ENCODE peak calls at places on chromosome 19, in ten cellular contexts. L is WERI-Rb-1, O is RWPE1, K is AG09309, Q is type B pancreatic cell, J is suprapubic skin, Y is cardiac fibroblast, P is IMR-90, Z is uterus, D is kidney. A is an unnamed sample.

GRCh38 chr19:13269348-13269747 is 119.1 kb downstream of the IER2 start:
- DNase-seq in L (no peak), O (no peak), K (no peak), Q (no peak), J (no peak), Y (no peak), P (no peak), Z (no peak), D (peak), A (no peak)

GRCh38 chr19:41299046-41299754 is 10.8 kb upstream of the CCDC97 start:
- DNase-seq in L (no peak), O (no peak), K (no peak), Q (no peak), J (no peak), Y (no peak), P (no peak), Z (no peak), D (no peak), A (no peak)

GRCh38 chr19:1672038-1672768 is 19.8 kb upstream of the TCF3 start:
- DNase-seq in L (peak), O (peak), K (no peak), Q (no peak), J (peak), Y (peak), P (peak), Z (no peak), D (peak), A (no peak)

GRCh38 chr19:15419413-15420025 is 731 bp upstream of the AKAP8L start:
- DNase-seq in L (no peak), O (no peak), K (no peak), Q (no peak), J (no peak), Y (peak), P (no peak), Z (no peak), D (no peak), A (no peak)

GRCh38 chr19:42255766-42256750 is 1.1 kb upstream of the ERF start:
- DNase-seq in L (peak), O (no peak), K (no peak), Q (no peak), J (peak), Y (peak), P (peak), Z (peak), D (peak), A (no peak)

GRCh38 chr19:13164370-13165090 is 14.3 kb downstream of the IER2 start:
- DNase-seq in L (peak), O (peak), K (no peak), Q (peak), J (no peak), Y (peak), P (peak), Z (peak), D (peak), A (no peak)

GRCh38 chr19:58555920-58556632 is 1.2 kb upstream of the CHMP2A start:
- DNase-seq in L (no peak), O (no peak), K (no peak), Q (no peak), J (peak), Y (no peak), P (no peak), Z (peak), D (peak), A (no peak)

GRCh38 chr19:54882758-54883157 is 8.7 kb downstream of the FCAR start:
- DNase-seq in L (no peak), O (no peak), K (no peak), Q (no peak), J (no peak), Y (no peak), P (no peak), Z (no peak), D (no peak), A (no peak)

GRCh38 chr19:3285647-3286176 is 61.3 kb downstream of the CELF5 start:
- DNase-seq in L (no peak), O (no peak), K (no peak), Q (no peak), J (no peak), Y (no peak), P (no peak), Z (no peak), D (peak), A (no peak)

GRCh38 chr19:7540761-7541480 is 5.4 kb downstream of the PNPLA6 start:
- DNase-seq in L (no peak), O (peak), K (no peak), Q (no peak), J (no peak), Y (peak), P (peak), Z (no peak), D (no peak), A (no peak)

GRCh38 chr19:45638930-45639729 is at the start of gene EML2:
- DNase-seq in L (no peak), O (peak), K (no peak), Q (peak), J (no peak), Y (no peak), P (no peak), Z (no peak), D (peak), A (no peak)

GRCh38 chr19:7418575-7418974 is 69.8 kb downstream of the ARHGEF18 start:
- DNase-seq in L (no peak), O (no peak), K (no peak), Q (no peak), J (no peak), Y (no peak), P (no peak), Z (no peak), D (no peak), A (no peak)

GRCh38 chr19:44635581-44636438 is 7.9 kb upstream of the PVR start:
- DNase-seq in L (no peak), O (no peak), K (no peak), Q (no peak), J (no peak), Y (peak), P (peak), Z (no peak), D (no peak), A (no peak)

GRCh38 chr19:2047449-2048103 is 3.5 kb downstream of the MKNK2 start:
- DNase-seq in L (no peak), O (no peak), K (no peak), Q (no peak), J (peak), Y (peak), P (no peak), Z (peak), D (peak), A (no peak)

GRCh38 chr19:42093505-42093904 is 17.5 kb downstream of the ZNF574 start:
- DNase-seq in L (peak), O (no peak), K (no peak), Q (no peak), J (no peak), Y (no peak), P (no peak), Z (no peak), D (no peak), A (no peak)

GRCh38 chr19:32172761-32173160 is 172.6 kb upstream of the ZNF507 start:
- DNase-seq in L (no peak), O (no peak), K (no peak), Q (peak), J (no peak), Y (no peak), P (no peak), Z (no peak), D (no peak), A (no peak)

GRCh38 chr19:38617283-38617763 is 430 bp downstream of the MAP4K1 start:
- DNase-seq in L (no peak), O (no peak), K (no peak), Q (no peak), J (no peak), Y (no peak), P (no peak), Z (no peak), D (peak), A (no peak)

GRCh38 chr19:11481777-11482383 is 1.0 kb upstream of the ELAVL3 start:
- DNase-seq in L (peak), O (peak), K (peak), Q (no peak), J (peak), Y (peak), P (peak), Z (peak), D (peak), A (peak)

GRCh38 chr19:1647664-1648155 is 4.7 kb downstream of the TCF3 start:
- DNase-seq in L (no peak), O (no peak), K (no peak), Q (no peak), J (no peak), Y (no peak), P (no peak), Z (no peak), D (no peak), A (no peak)

GRCh38 chr19:50693064-50693975 is 26.3 kb downstream of the SHANK1 start:
- DNase-seq in L (no peak), O (no peak), K (no peak), Q (no peak), J (no peak), Y (no peak), P (no peak), Z (no peak), D (no peak), A (no peak)

GRCh38 chr19:11227201-11227886 is 12.1 kb upstream of the ANGPTL8 start:
- DNase-seq in L (peak), O (peak), K (no peak), Q (no peak), J (no peak), Y (peak), P (no peak), Z (no peak), D (no peak), A (no peak)

GRCh38 chr19:54415901-54416621 is 797 bp downstream of the TTYH1 start:
- DNase-seq in L (no peak), O (no peak), K (no peak), Q (no peak), J (no peak), Y (no peak), P (no peak), Z (no peak), D (no peak), A (no peak)

GRCh38 chr19:1789282-1790020 is 22.6 kb downstream of the ATP8B3 start:
- DNase-seq in L (no peak), O (no peak), K (no peak), Q (no peak), J (no peak), Y (no peak), P (no peak), Z (no peak), D (no peak), A (no peak)

GRCh38 chr19:29832801-29833200 is 21.0 kb downstream of the CCNE1 start:
- DNase-seq in L (no peak), O (no peak), K (no peak), Q (no peak), J (no peak), Y (no peak), P (no peak), Z (no peak), D (no peak), A (no peak)

GRCh38 chr19:29836409-29836825 is 24.6 kb downstream of the CCNE1 start:
- DNase-seq in L (no peak), O (no peak), K (no peak), Q (no peak), J (no peak), Y (no peak), P (no peak), Z (no peak), D (no peak), A (no peak)

GRCh38 chr19:29835447-29835846 is 23.7 kb downstream of the CCNE1 start:
- DNase-seq in L (no peak), O (no peak), K (no peak), Q (no peak), J (no peak), Y (no peak), P (no peak), Z (no peak), D (no peak), A (no peak)

GRCh38 chr19:29833614-29834261 is 21.9 kb downstream of the CCNE1 start:
- DNase-seq in L (no peak), O (no peak), K (no peak), Q (no peak), J (no peak), Y (peak), P (no peak), Z (no peak), D (no peak), A (no peak)

DNA sequence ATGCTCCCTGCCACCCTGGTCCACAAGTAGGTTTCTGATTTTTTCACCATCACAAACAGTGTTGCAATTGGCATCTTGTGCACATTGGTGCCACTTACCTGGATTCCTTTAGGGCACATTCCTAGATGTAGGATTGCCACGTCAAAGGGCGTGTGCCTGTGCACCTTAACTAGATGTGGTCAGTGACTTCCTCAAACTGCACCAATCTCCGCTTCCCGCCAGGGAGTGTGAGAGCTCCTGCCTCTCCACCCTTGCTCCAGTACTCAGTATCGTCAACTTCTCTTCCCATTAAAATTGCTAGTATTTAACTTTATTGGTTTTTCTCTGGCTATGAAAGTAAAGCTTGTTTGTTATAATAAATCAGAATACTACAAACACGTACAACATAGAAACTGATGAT is 23.2 kb downstream of the CCNE1 start:
- DNase-seq in L (no peak), O (no peak), K (no peak), Q (no peak), J (no peak), Y (no peak), P (no peak), Z (no peak), D (no peak), A (no peak)
- TF ChIP-seq CTCF in L (no peak), O (no peak), K (no peak), Q (no peak), J (no peak), Y (no peak), P (no peak), Z (no peak), D (no peak), A (no peak)

GRCh38 chr19:324716-325115 is 19.9 kb downstream of the MIER2 start:
- DNase-seq in L (no peak), O (no peak), K (no peak), Q (no peak), J (no peak), Y (no peak), P (no peak), Z (no peak), D (peak), A (no peak)

GRCh38 chr19:325173-325936 is 19.2 kb downstream of the MIER2 start:
- DNase-seq in L (no peak), O (no peak), K (no peak), Q (no peak), J (no peak), Y (no peak), P (no peak), Z (no peak), D (peak), A (no peak)

GRCh38 chr19:318509-318774 is 26.2 kb downstream of the MIER2 start:
- DNase-seq in L (no peak), O (no peak), K (no peak), Q (no peak), J (no peak), Y (no peak), P (no peak), Z (no peak), D (no peak), A (no peak)

GRCh38 chr19:325937-326565 is 18.5 kb downstream of the MIER2 start:
- DNase-seq in L (no peak), O (no peak), K (no peak), Q (no peak), J (no peak), Y (no peak), P (no peak), Z (no peak), D (peak), A (no peak)

GRCh38 chr19:322616-323015 is 22.0 kb downstream of the MIER2 start:
- DNase-seq in L (no peak), O (no peak), K (no peak), Q (no peak), J (no peak), Y (no peak), P (no peak), Z (no peak), D (no peak), A (no peak)
- TF ChIP-seq CTCF in L (no peak), O (no peak), K (no peak), Q (no peak), J (no peak), Y (no peak), P (no peak), Z (no peak), D (no peak), A (no peak)

GRCh38 chr19:29923653-29924052 is 18.4 kb upstream of the URI1 start:
- DNase-seq in L (peak), O (no peak), K (no peak), Q (no peak), J (no peak), Y (no peak), P (no peak), Z (no peak), D (no peak), A (no peak)
- TF ChIP-seq CTCF in L (peak), O (no peak), K (no peak), Q (no peak), J (no peak), Y (no peak), P (no peak), Z (no peak), D (no peak), A (no peak)

GRCh38 chr19:40266912-40267600 is 18.1 kb downstream of the AKT2 start:
- DNase-seq in L (no peak), O (no peak), K (no peak), Q (no peak), J (no peak), Y (no peak), P (no peak), Z (no peak), D (peak), A (no peak)
- TF ChIP-seq CTCF in L (peak), O (no peak), K (no peak), Q (no peak), J (no peak), Y (no peak), P (no peak), Z (no peak), D (no peak), A (no peak)

GRCh38 chr19:33464733-33465115 is 56.9 kb downstream of the PEPD start:
- DNase-seq in L (no peak), O (no peak), K (no peak), Q (no peak), J (no peak), Y (no peak), P (no peak), Z (no peak), D (no peak), A (no peak)
- TF ChIP-seq CTCF in L (no peak), O (no peak), K (no peak), Q (no peak), J (no peak), Y (no peak), P (no peak), Z (no peak), D (no peak), A (no peak)

GRCh38 chr19:18972851-18973250 is 31.8 kb upstream of the HOMER3 start:
- DNase-seq in L (no peak), O (no peak), K (no peak), Q (no peak), J (no peak), Y (no peak), P (no peak), Z (no peak), D (no peak), A (no peak)

GRCh38 chr19:18975011-18975410 is 34.0 kb upstream of the HOMER3 start:
- DNase-seq in L (no peak), O (no peak), K (no peak), Q (no peak), J (no peak), Y (peak), P (peak), Z (no peak), D (no peak), A (no peak)

GRCh38 chr19:18972301-18972831 is 31.3 kb upstream of the HOMER3 start:
- DNase-seq in L (no peak), O (no peak), K (no peak), Q (no peak), J (no peak), Y (peak), P (peak), Z (no peak), D (no peak), A (peak)

GRCh38 chr19:18978616-18979015 is 37.6 kb upstream of the HOMER3 start:
- DNase-seq in L (no peak), O (no peak), K (no peak), Q (no peak), J (no peak), Y (no peak), P (no peak), Z (no peak), D (no peak), A (no peak)

GRCh38 chr19:18975864-18976263 is 34.8 kb upstream of the HOMER3 start:
- DNase-seq in L (no peak), O (no peak), K (no peak), Q (no peak), J (no peak), Y (no peak), P (no peak), Z (no peak), D (no peak), A (no peak)
- TF ChIP-seq CTCF in L (no peak), O (no peak), K (no peak), Q (no peak), J (no peak), Y (no peak), P (no peak), Z (no peak), D (no peak), A (no peak)

GRCh38 chr19:5330307-5330720 is 10.3 kb downstream of the PTPRS start:
- DNase-seq in L (no peak), O (no peak), K (no peak), Q (no peak), J (no peak), Y (no peak), P (no peak), Z (no peak), D (no peak), A (no peak)

GRCh38 chr19:5326545-5326944 is 14.1 kb downstream of the PTPRS start:
- DNase-seq in L (no peak), O (no peak), K (no peak), Q (no peak), J (no peak), Y (no peak), P (no peak), Z (no peak), D (no peak), A (no peak)

GRCh38 chr19:5324947-5325346 is 15.7 kb downstream of the PTPRS start:
- DNase-seq in L (no peak), O (no peak), K (no peak), Q (no peak), J (no peak), Y (no peak), P (no peak), Z (no peak), D (no peak), A (no peak)

GRCh38 chr19:5329141-5329540 is 11.5 kb downstream of the PTPRS start:
- DNase-seq in L (no peak), O (no peak), K (no peak), Q (no peak), J (no peak), Y (no peak), P (no peak), Z (no peak), D (no peak), A (no peak)

GRCh38 chr19:5326986-5327623 is 13.5 kb downstream of the PTPRS start:
- DNase-seq in L (no peak), O (no peak), K (no peak), Q (no peak), J (no peak), Y (no peak), P (no peak), Z (no peak), D (no peak), A (no peak)
- TF ChIP-seq CTCF in L (no peak), O (no peak), K (no peak), Q (no peak), J (no peak), Y (no peak), P (no peak), Z (no peak), D (no peak), A (no peak)

GRCh38 chr19:46784262-46785053 is 3.9 kb downstream of the SLC1A5 start:
- DNase-seq in L (peak), O (peak), K (peak), Q (peak), J (peak), Y (peak), P (peak), Z (peak), D (peak), A (peak)
- TF ChIP-seq CTCF in L (no peak), O (no peak), K (peak), Q (peak), J (no peak), Y (peak), P (peak), Z (no peak), D (no peak), A (peak)

GRCh38 chr19:37537391-37537947 is 30.7 kb downstream of the ZNF793 start:
- DNase-seq in L (no peak), O (no peak), K (no peak), Q (no peak), J (no peak), Y (peak), P (no peak), Z (no peak), D (no peak), A (no peak)
- TF ChIP-seq CTCF in L (no peak), O (no peak), K (no peak), Q (no peak), J (no peak), Y (no peak), P (no peak), Z (no peak), D (no peak), A (no peak)